ENCODE peak calls at places on chromosomes 7 and 10, in eight cellular contexts. Q is mammary epithelial cell, W is fibroblast of lung, N is heart left ventricle, K is cardiac muscle cell, J is ascending aorta, H is Panc1, I is left ventricle myocardium inferior. C is an unnamed sample. For H3K4me1, the result is how much of the 10 kb centered on the place peaks cover.

GRCh38 chr7:110156511-110156910 is 934.4 kb upstream of the LRRN3 start:
- DNase-seq in N (no peak), K (no peak), I (no peak), W (no peak), Q (no peak), H (no peak), J (no peak), C (no peak)

GRCh38 chr10:75107756-75108683 is 3.4 kb upstream of the SAMD8 start:
- DNase-seq in Q (peak), K (no peak), N (peak), J (peak), H (no peak), W (no peak), I (no peak), C (peak)

GRCh38 chr10:1738950-1739349 is 1.6 kb upstream of the ADARB2 start:
- DNase-seq in N (no peak), J (no peak), Q (no peak), W (no peak), K (peak), I (no peak), H (no peak), C (no peak)

GRCh38 chr10:120365872-120366271 is 91.2 kb upstream of the PLPP4 start:
- DNase-seq in W (no peak), I (no peak), N (no peak), K (no peak), Q (peak), J (no peak), H (no peak), C (no peak)

GRCh38 chr7:106369349-106369748 is 84.6 kb upstream of the NAMPT start:
- DNase-seq in H (no peak), K (no peak), W (peak), I (no peak), Q (peak), J (no peak), N (no peak), C (no peak)

GRCh38 chr7:157817433-157817832 is 480.6 kb downstream of the DNAJB6 start:
- DNase-seq in N (no peak), K (no peak), I (no peak), W (no peak), H (no peak), Q (no peak), J (no peak), C (no peak)

GRCh38 chr7:41457832-41458437 is 245.0 kb downstream of the INHBA start:
- DNase-seq in W (no peak), Q (no peak), K (no peak), I (no peak), N (no peak), H (no peak), J (no peak), C (no peak)

GRCh38 chr10:104256335-104257080 is 1.8 kb downstream of the GSTO1 start:
- DNase-seq in N (no peak), I (no peak), K (no peak), W (peak), Q (peak), H (no peak), J (no peak), C (no peak)

GRCh38 chr7:28078036-28078901 is 102.3 kb downstream of the JAZF1 start:
- DNase-seq in K (peak), W (peak), J (no peak), H (no peak), N (peak), I (no peak), Q (peak), C (no peak)

GRCh38 chr7:142384508-142384922 is 126.7 kb upstream of the PRSS58 start:
- DNase-seq in H (no peak), Q (peak), N (no peak), J (no peak), K (no peak), W (peak), I (no peak), C (no peak)

GRCh38 chr7:91367812-91368578 is 103.8 kb downstream of the FZD1 start:
- DNase-seq in J (no peak), H (no peak), N (no peak), Q (no peak), I (no peak), W (no peak), K (no peak), C (no peak)

GRCh38 chr7:94008537-94008936 is 4.4 kb upstream of the BET1 start:
- DNase-seq in K (no peak), W (peak), H (no peak), J (no peak), I (no peak), Q (peak), N (no peak), C (no peak)

GRCh38 chr10:100782845-100783244 is 37.5 kb downstream of the PAX2 start:
- DNase-seq in H (no peak), J (no peak), W (no peak), K (no peak), I (no peak), Q (no peak), N (no peak), C (no peak)

GRCh38 chr7:137592232-137592896 is 248.8 kb upstream of the PTN start:
- DNase-seq in K (peak), W (peak), H (peak), J (peak), N (peak), I (peak), Q (peak), C (no peak)

GRCh38 chr10:43077421-43078171 is 727 bp downstream of the RET start:
- DNase-seq in N (no peak), Q (peak), W (no peak), I (no peak), K (peak), H (no peak), J (no peak), C (no peak)

GRCh38 chr7:66110861-66111260 is 3.8 kb upstream of the CRCP start:
- DNase-seq in N (no peak), I (no peak), W (peak), H (no peak), Q (peak), J (no peak), K (no peak), C (no peak)

GRCh38 chr7:27795977-27796376 is 56.0 kb downstream of the TAX1BP1 start:
- DNase-seq in J (no peak), Q (no peak), I (no peak), N (no peak), H (no peak), K (no peak), W (no peak), C (no peak)

GRCh38 chr10:11838298-11838852 is 15.2 kb downstream of the PROSER2 start:
- DNase-seq in K (no peak), I (no peak), N (no peak), J (no peak), Q (peak), H (no peak), W (no peak), C (no peak)

GRCh38 chr7:11060883-11061282 is 87.2 kb downstream of the PHF14 start:
- DNase-seq in I (no peak), K (no peak), J (no peak), W (no peak), N (no peak), H (no peak), Q (no peak), C (no peak)

GRCh38 chr7:131012477-131013031 is 278.5 kb upstream of the KLF14 start:
- DNase-seq in H (no peak), I (no peak), W (no peak), J (no peak), K (no peak), N (no peak), Q (no peak), C (no peak)

GRCh38 chr7:2670720-2671391 is 17.1 kb upstream of the AMZ1 start:
- DNase-seq in K (peak), W (peak), H (peak), I (peak), N (peak), Q (peak), J (peak), C (peak)

GRCh38 chr10:89888647-89889046 is 187.3 kb downstream of the KIF20B start:
- DNase-seq in J (no peak), N (no peak), W (no peak), K (no peak), I (no peak), H (no peak), Q (no peak), C (no peak)

GRCh38 chr10:89891006-89891405 is 189.6 kb downstream of the KIF20B start:
- DNase-seq in N (no peak), I (no peak), Q (no peak), K (no peak), H (no peak), J (no peak), W (no peak), C (no peak)

GRCh38 chr10:89889610-89890009 is 188.2 kb downstream of the KIF20B start:
- DNase-seq in W (no peak), I (no peak), Q (no peak), J (no peak), N (no peak), H (no peak), K (no peak), C (no peak)

GRCh38 chr10:89887830-89888229 is 186.4 kb downstream of the KIF20B start:
- DNase-seq in N (no peak), J (no peak), W (peak), K (no peak), H (no peak), I (no peak), Q (no peak), C (no peak)

DNA sequence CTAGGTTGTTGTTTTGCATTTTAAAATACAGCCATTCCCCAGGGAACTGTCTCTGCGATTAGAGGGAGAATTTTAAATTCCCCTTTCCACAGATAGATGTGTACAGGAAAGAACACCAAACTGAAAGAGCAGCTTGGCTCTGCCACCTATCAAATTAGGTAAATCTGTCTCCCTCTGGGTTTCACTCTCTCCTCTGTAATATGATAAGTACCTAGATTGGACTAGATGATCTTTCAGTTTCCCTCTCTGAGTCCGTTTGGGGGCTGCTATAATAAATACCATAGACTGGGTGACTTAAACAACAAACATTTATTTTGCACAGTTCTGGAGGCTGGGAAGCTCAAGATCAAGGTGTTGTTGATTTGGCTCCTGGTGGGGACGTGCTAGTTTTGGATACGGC is 186.0 kb downstream of the KIF20B start:
- DNase-seq in H (no peak), Q (no peak), I (no peak), W (no peak), N (no peak), K (no peak), J (no peak), C (no peak)
- H3K4me1 ChIP-seq in H (under half), Q (under half), I (under half), W (under half), N (under half), K (under half), J (under half), C (under half)

GRCh38 chr7:24974026-24974832 is 5.7 kb downstream of the OSBPL3 start:
- DNase-seq in J (no peak), W (no peak), Q (no peak), N (no peak), I (no peak), K (no peak), H (no peak), C (no peak)

GRCh38 chr7:24970676-24971075 is 9.3 kb downstream of the OSBPL3 start:
- DNase-seq in I (no peak), J (no peak), H (no peak), Q (peak), K (no peak), N (no peak), W (peak), C (no peak)

GRCh38 chr7:24972991-24973390 is 7.0 kb downstream of the OSBPL3 start:
- DNase-seq in I (no peak), J (no peak), N (no peak), H (no peak), K (no peak), Q (peak), W (peak), C (no peak)

GRCh38 chr7:24972166-24972477 is 7.9 kb downstream of the OSBPL3 start:
- DNase-seq in Q (no peak), I (no peak), J (no peak), N (no peak), H (no peak), W (no peak), K (no peak), C (no peak)

DNA sequence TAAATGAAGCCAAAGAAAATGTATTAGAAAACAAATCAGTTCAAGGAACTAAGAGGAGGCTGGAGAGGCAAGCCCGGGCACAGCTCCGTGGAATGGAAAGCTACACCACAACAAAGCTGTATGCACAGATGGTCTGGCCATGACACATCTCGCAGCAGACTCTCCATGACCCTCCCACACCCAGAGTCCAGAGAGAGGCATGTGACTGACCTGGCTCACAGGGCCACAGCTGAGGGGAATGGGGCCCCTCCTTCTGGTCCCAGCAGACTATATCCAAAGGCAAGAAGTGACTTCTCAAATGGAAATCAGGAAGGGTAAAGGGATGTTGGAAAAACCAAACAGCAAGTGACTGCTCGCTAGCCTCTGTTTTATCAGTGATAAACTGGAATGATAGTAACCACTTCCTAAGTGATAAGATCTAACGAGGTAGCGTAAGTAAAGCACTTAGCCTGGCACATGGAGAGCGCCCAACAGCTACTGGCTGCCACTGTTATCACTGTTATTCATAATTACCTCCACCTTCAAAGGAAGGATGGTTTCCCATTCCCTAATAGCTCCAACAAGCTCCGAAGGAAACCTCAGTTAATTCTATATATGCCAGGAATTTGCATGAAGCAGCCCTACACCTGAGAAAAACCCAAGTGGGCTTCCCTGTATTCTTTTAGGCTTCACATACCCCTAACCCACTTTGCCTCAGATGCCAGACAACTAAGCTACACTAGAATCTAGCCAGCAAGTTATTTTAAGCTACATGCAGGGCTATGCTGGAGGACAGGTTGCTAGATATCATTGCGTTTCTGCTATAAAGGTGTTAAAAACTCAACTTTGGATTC is 8.4 kb downstream of the OSBPL3 start:
- DNase-seq in Q (peak), I (no peak), J (no peak), H (no peak), K (no peak), W (peak), N (no peak), C (no peak)
- H3K4me3 ChIP-seq in Q (no peak), I (no peak), J (no peak), H (no peak), K (no peak), W (no peak), N (no peak), C (no peak)

GRCh38 chr10:97733256-97733655 is 3.7 kb upstream of the ZFYVE27 start:
- DNase-seq in W (no peak), I (no peak), K (no peak), Q (peak), H (no peak), J (no peak), N (no peak), C (no peak)
- TF ChIP-seq CTCF in W (no peak), I (no peak), K (no peak), Q (no peak), H (no peak), J (no peak), N (no peak), C (no peak)

GRCh38 chr10:119211176-119211575 is 3.8 kb downstream of the GRK5 start:
- DNase-seq in W (peak), J (no peak), Q (no peak), I (no peak), K (no peak), N (no peak), H (no peak), C (no peak)
- H3K4me1 ChIP-seq in W (under half), J (under half), Q (under half), I (half or more), K (under half), N (half or more), H (under half), C (under half)

GRCh38 chr7:39407139-39407538 is 159.1 kb upstream of the YAE1 start:
- DNase-seq in K (peak), H (no peak), Q (no peak), J (no peak), I (no peak), N (no peak), W (no peak), C (no peak)

GRCh38 chr7:39404910-39405309 is 161.3 kb upstream of the YAE1 start:
- DNase-seq in W (no peak), K (no peak), J (no peak), H (no peak), N (no peak), Q (no peak), I (no peak), C (no peak)

GRCh38 chr7:39410582-39410981 is 155.6 kb upstream of the YAE1 start:
- DNase-seq in K (no peak), J (no peak), I (no peak), H (no peak), W (no peak), N (no peak), Q (peak), C (no peak)

GRCh38 chr7:39405591-39405990 is 160.6 kb upstream of the YAE1 start:
- DNase-seq in Q (no peak), N (no peak), I (no peak), K (no peak), H (no peak), W (no peak), J (no peak), C (no peak)

GRCh38 chr7:39406464-39406863 is 159.7 kb upstream of the YAE1 start:
- DNase-seq in I (no peak), N (no peak), H (no peak), W (no peak), K (no peak), Q (no peak), J (no peak), C (no peak)
- H3K4me3 ChIP-seq in I (no peak), N (no peak), H (no peak), W (no peak), K (no peak), Q (no peak), J (no peak), C (no peak)

GRCh38 chr10:95196053-95196452 is 2.0 kb downstream of the ACSM6 start:
- DNase-seq in K (no peak), N (no peak), J (no peak), W (no peak), I (no peak), Q (no peak), H (no peak), C (no peak)

GRCh38 chr10:95201736-95202135 is 7.7 kb downstream of the ACSM6 start:
- DNase-seq in N (no peak), J (no peak), W (peak), H (no peak), Q (peak), K (no peak), I (no peak), C (no peak)
- TF ChIP-seq CTCF in N (no peak), J (no peak), W (peak), H (peak), Q (peak), K (peak), I (peak), C (no peak)

GRCh38 chr10:79393221-79393923 is 46.1 kb downstream of the PPIF start:
- DNase-seq in N (no peak), H (no peak), Q (no peak), W (no peak), J (peak), K (no peak), I (no peak), C (peak)
- H3K4me1 ChIP-seq in N (under half), H (under half), Q (under half), W (under half), J (under half), K (under half), I (half or more), C (under half)

GRCh38 chr7:132745510-132745909 is 169.2 kb upstream of the PLXNA4 start:
- DNase-seq in K (no peak), Q (no peak), J (no peak), H (no peak), I (no peak), W (no peak), N (no peak), C (no peak)

GRCh38 chr7:132750530-132751281 is 174.4 kb upstream of the PLXNA4 start:
- DNase-seq in I (no peak), H (no peak), W (peak), K (no peak), N (no peak), Q (no peak), J (no peak), C (no peak)

GRCh38 chr7:132752431-132752830 is 176.2 kb upstream of the PLXNA4 start:
- DNase-seq in I (no peak), K (no peak), Q (no peak), H (no peak), N (no peak), W (no peak), J (no peak), C (no peak)

GRCh38 chr7:132751282-132751647 is 175.0 kb upstream of the PLXNA4 start:
- DNase-seq in Q (no peak), J (no peak), N (no peak), W (no peak), K (no peak), H (no peak), I (no peak), C (no peak)

DNA sequence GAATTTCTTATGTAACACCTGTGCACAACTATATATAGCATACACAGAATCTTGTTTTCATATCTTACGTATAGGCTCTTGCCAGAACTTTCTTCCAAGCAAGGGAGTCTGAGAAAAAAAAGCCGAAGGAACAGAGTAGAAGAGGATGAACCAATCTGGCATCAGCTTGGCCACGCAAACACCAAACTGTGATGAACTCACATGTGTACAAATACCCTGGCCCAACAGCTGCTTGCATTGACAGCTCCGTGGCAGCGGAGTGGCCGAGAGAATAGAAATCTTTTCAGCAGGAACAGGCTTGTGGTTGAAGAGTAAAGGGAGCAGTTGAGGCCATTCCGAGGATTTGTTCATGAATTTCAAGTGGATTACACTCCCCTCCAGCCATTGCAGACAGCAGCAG is 173.8 kb upstream of the PLXNA4 start:
- DNase-seq in H (no peak), Q (no peak), K (no peak), I (no peak), J (no peak), N (no peak), W (no peak), C (no peak)
- H3K4me3 ChIP-seq in H (no peak), Q (no peak), K (no peak), I (peak), J (no peak), N (no peak), W (peak), C (no peak)

DNA sequence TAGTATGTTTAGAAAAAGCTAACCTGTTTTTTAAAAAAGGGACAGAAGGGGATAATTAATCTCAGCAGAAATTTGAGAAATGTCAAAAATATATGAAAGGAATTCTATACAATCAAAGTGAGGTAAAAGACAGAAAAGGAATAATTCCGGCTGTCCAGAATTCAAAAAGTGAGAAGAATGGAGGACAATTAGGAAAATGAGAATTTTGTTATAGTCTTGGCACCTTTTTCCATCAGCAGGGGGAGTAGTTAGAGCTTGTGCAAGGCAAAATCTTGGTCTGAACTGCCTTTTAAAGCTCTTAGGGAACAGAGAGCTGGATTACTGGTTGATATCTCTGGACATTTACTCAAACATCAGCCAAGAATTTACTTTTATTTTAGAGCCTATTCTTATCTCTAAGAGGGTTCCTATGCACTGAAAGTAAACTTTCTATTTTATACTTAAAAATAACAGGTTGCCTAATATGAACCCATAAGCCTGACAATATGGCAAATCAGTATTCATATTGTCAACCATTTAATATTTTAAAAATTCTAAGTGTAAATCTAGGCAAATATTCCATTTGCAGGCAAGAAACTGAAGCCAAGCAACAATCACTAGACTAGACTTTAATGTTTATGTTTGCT is 185.6 kb downstream of the ANK3 start:
- DNase-seq in H (no peak), K (peak), I (no peak), J (no peak), N (no peak), W (peak), Q (peak), C (no peak)
- TF ChIP-seq CTCF in H (peak), K (peak), I (peak), J (peak), N (peak), W (peak), Q (peak), C (peak)

C was measured in tibial artery.